ENCODE peak calls at places on chromosomes 5 and 9, in five cellular contexts. O is bronchial epithelial cell, S is Caki2, M is Ammon's horn, H is occipital lobe. F is an unnamed sample.
A peak's percentile ranks its signal among the peaks of the same experiment; 100 is the strongest.

GRCh38 chr5:155729684-155730059 is 597.3 kb upstream of the SGCD start:
- DNase-seq in M (peak; percentile 89), O (no peak), H (peak; percentile 73), S (no peak), F (no peak)

GRCh38 chr9:106075991-106076390 is 381.6 kb downstream of the TMEM38B start:
- DNase-seq in H (no peak), O (peak; percentile 88), S (no peak), M (no peak), F (no peak)

GRCh38 chr5:117262607-117263131 is 688.0 kb upstream of the SEMA6A start:
- DNase-seq in M (peak; percentile 68), H (peak; percentile 12), S (no peak), O (peak; percentile 69), F (no peak)

GRCh38 chr5:113054899-113055298 is 78.3 kb downstream of the DCP2 start:
- DNase-seq in S (no peak), O (no peak), H (no peak), M (no peak), F (no peak)

GRCh38 chr5:66436721-66437120 is 159.5 kb upstream of the MAST4 start:
- DNase-seq in S (no peak), O (peak; percentile 30), M (no peak), H (no peak), F (no peak)

GRCh38 chr9:91730806-91731205 is 219.2 kb downstream of the ROR2 start:
- DNase-seq in M (no peak), O (no peak), H (no peak), S (no peak), F (no peak)

GRCh38 chr5:123460296-123460729 is 37.1 kb upstream of the CEP120 start:
- DNase-seq in O (peak; percentile 90), S (peak; percentile 85), M (no peak), H (no peak), F (no peak)

GRCh38 chr5:181221105-181221791 is 1.8 kb upstream of the TRIM41 start:
- DNase-seq in M (no peak), S (no peak), O (no peak), H (no peak), F (peak; percentile 67)

GRCh38 chr5:174843263-174844250 is 119.2 kb downstream of the MSX2 start:
- DNase-seq in O (no peak), M (no peak), S (no peak), H (no peak), F (no peak)

GRCh38 chr9:110714314-110714713 is 45.7 kb downstream of the MUSK start:
- DNase-seq in S (no peak), O (peak; percentile 26), H (no peak), M (no peak), F (no peak)

GRCh38 chr5:160496334-160496733 is 74.7 kb downstream of the PTTG1 start:
- DNase-seq in H (no peak), M (no peak), O (no peak), S (no peak), F (no peak)

GRCh38 chr5:123014689-123015088 is 21.8 kb downstream of the PPIC start:
- DNase-seq in S (no peak), M (no peak), H (no peak), O (no peak), F (no peak)

GRCh38 chr9:94948567-94949235 is 222.2 kb downstream of the AOPEP start:
- DNase-seq in M (peak; percentile 84), S (no peak), H (peak; percentile 43), O (peak; percentile 73), F (no peak)

GRCh38 chr9:110078626-110079025 is 129.3 kb downstream of the C9orf152 start:
- DNase-seq in O (no peak), H (no peak), S (no peak), M (no peak), F (no peak)

GRCh38 chr5:72656331-72656730 is 149.1 kb upstream of the ZNF366 start:
- DNase-seq in O (no peak), M (no peak), H (no peak), S (no peak), F (no peak)